ENCODE peak calls at places on chromosomes 11 and 22, in six cellular contexts. O, D, J, N, S and R are unnamed samples.

GRCh38 chr11:126338346-126339055 is 17.0 kb upstream of the ST3GAL4 start:
- DNase-seq in O (no peak), D (no peak), J (no peak), N (no peak), S (no peak), R (no peak)

GRCh38 chr11:129729823-129730222 is 85.8 kb upstream of the TMEM45B start:
- DNase-seq in O (no peak), D (no peak), J (no peak), N (no peak), S (no peak), R (no peak)

GRCh38 chr11:83691387-83692088 is 405.4 kb upstream of the CCDC90B start:
- DNase-seq in O (no peak), D (no peak), J (no peak), N (no peak), S (peak), R (no peak)

GRCh38 chr22:37241351-37242142 is 2.5 kb downstream of the RAC2 start:
- DNase-seq in O (no peak), D (no peak), J (no peak), N (no peak), S (peak), R (no peak)

GRCh38 chr11:1836011-1836945 is 1.5 kb downstream of the SYT8 start:
- DNase-seq in O (no peak), D (no peak), J (no peak), N (no peak), S (no peak), R (no peak)

GRCh38 chr11:45560153-45560934 is 105.1 kb downstream of the CHST1 start:
- DNase-seq in O (no peak), D (no peak), J (no peak), N (peak), S (no peak), R (peak)

GRCh38 chr11:69058501-69059270 is 10.0 kb downstream of the TPCN2 start:
- DNase-seq in O (no peak), D (no peak), J (no peak), N (no peak), S (no peak), R (no peak)

GRCh38 chr11:11969380-11970215 is 38.8 kb downstream of the DKK3 start:
- DNase-seq in O (peak), D (no peak), J (peak), N (no peak), S (no peak), R (peak)

GRCh38 chr11:19814421-19814820 is 101.8 kb downstream of the NAV2 start:
- DNase-seq in O (no peak), D (no peak), J (no peak), N (peak), S (no peak), R (no peak)

GRCh38 chr22:23218867-23219251 is 38.5 kb downstream of the BCR start:
- DNase-seq in O (no peak), D (no peak), J (no peak), N (peak), S (peak), R (peak)

GRCh38 chr22:37561209-37562048 is 1.1 kb downstream of the CDC42EP1 start:
- DNase-seq in O (peak), D (peak), J (peak), N (no peak), S (peak), R (peak)

GRCh38 chr11:2892215-2893020 is 6.8 kb upstream of the CDKN1C start:
- DNase-seq in O (peak), D (peak), J (no peak), N (peak), S (peak), R (peak)

GRCh38 chr11:62108017-62108750 is 15.6 kb upstream of the INCENP start:
- DNase-seq in O (no peak), D (peak), J (no peak), N (peak), S (peak), R (peak)

GRCh38 chr22:35299217-35299716 is 427 bp upstream of the TOM1 start:
- DNase-seq in O (no peak), D (peak), J (no peak), N (no peak), S (peak), R (no peak)

GRCh38 chr11:36153581-36153980 is 135.6 kb downstream of the COMMD9 start:
- DNase-seq in O (no peak), D (no peak), J (no peak), N (no peak), S (no peak), R (no peak)

GRCh38 chr11:47591764-47592163 is 2.4 kb downstream of the C1QTNF4 start:
- DNase-seq in O (no peak), D (no peak), J (no peak), N (no peak), S (no peak), R (peak)

GRCh38 chr22:37675930-37676571 is 615 bp downstream of the LGALS1 start:
- DNase-seq in O (peak), D (no peak), J (no peak), N (no peak), S (peak), R (no peak)

GRCh38 chr11:76151561-76152085 is 54.7 kb downstream of the WNT11 start:
- DNase-seq in O (no peak), D (no peak), J (no peak), N (peak), S (no peak), R (no peak)

GRCh38 chr22:28151241-28151640 is 232.2 kb upstream of the PITPNB start:
- DNase-seq in O (no peak), D (no peak), J (no peak), N (no peak), S (no peak), R (no peak)

GRCh38 chr22:41526802-41527799 is 17.2 kb downstream of the POLR3H start:
- DNase-seq in O (peak), D (no peak), J (peak), N (no peak), S (no peak), R (no peak)